ENCODE peak calls at places on chromosome 1, in nine cellular contexts. T, E, B, U, G, Z, D, R and V are unnamed samples.
A peak's percentile ranks its signal among the peaks of the same experiment; 100 is the strongest.

GRCh38 chr1:46582972-46583371 is 21.1 kb downstream of the MKNK1 start:
- DNase-seq in T (no peak), E (no peak), B (no peak), U (no peak), G (no peak), Z (no peak), D (no peak), R (no peak), V (no peak)

GRCh38 chr1:16091296-16091695 is 17.8 kb upstream of the FAM131C start:
- DNase-seq in T (no peak), E (no peak), B (no peak), U (peak; percentile 38), G (no peak), Z (no peak), D (peak; percentile 55), R (no peak), V (no peak)

GRCh38 chr1:4587721-4588120 is 66.7 kb upstream of the AJAP1 start:
- DNase-seq in T (no peak), E (no peak), B (no peak), U (no peak), G (no peak), Z (no peak), D (no peak), R (no peak), V (no peak)

GRCh38 chr1:24100945-24101737 is 10.8 kb downstream of the MYOM3 start:
- DNase-seq in T (no peak), E (no peak), B (no peak), U (no peak), G (no peak), Z (no peak), D (no peak), R (no peak), V (no peak)

GRCh38 chr1:151516031-151516511 is 4.9 kb downstream of the CGN start:
- DNase-seq in T (no peak), E (no peak), B (no peak), U (no peak), G (no peak), Z (no peak), D (peak; percentile 89), R (no peak), V (no peak)

GRCh38 chr1:10901091-10901893 is 104.8 kb upstream of the CASZ1 start:
- DNase-seq in T (no peak), E (no peak), B (peak; percentile 12), U (peak; percentile 54), G (no peak), Z (no peak), D (peak; percentile 75), R (no peak), V (no peak)

GRCh38 chr1:101284021-101284420 is 47.2 kb downstream of the S1PR1 start:
- DNase-seq in T (no peak), E (no peak), B (no peak), U (no peak), G (no peak), Z (no peak), D (peak; percentile 36), R (no peak), V (no peak)

GRCh38 chr1:44689447-44689765 is 14.9 kb downstream of the ARMH1 start:
- DNase-seq in T (no peak), E (no peak), B (no peak), U (no peak), G (no peak), Z (no peak), D (no peak), R (no peak), V (no peak)

GRCh38 chr1:58768971-58769808 is 14.7 kb downstream of the JUN start:
- DNase-seq in T (no peak), E (no peak), B (peak; percentile 77), U (peak; percentile 85), G (no peak), Z (no peak), D (peak; percentile 96), R (peak; percentile 29), V (no peak)

GRCh38 chr1:13666317-13666716 is 33.7 kb upstream of the PRDM2 start:
- DNase-seq in T (no peak), E (peak; percentile 64), B (no peak), U (no peak), G (no peak), Z (no peak), D (no peak), R (peak; percentile 10), V (no peak)

GRCh38 chr1:177172331-177172730 is 1.6 kb downstream of the BRINP2 start:
- DNase-seq in T (no peak), E (no peak), B (no peak), U (no peak), G (no peak), Z (no peak), D (no peak), R (no peak), V (no peak)

GRCh38 chr1:224635356-224635755 is 19.2 kb downstream of the CNIH3 start:
- DNase-seq in T (no peak), E (no peak), B (peak; percentile 80), U (no peak), G (no peak), Z (no peak), D (no peak), R (no peak), V (peak; percentile 49)

GRCh38 chr1:179038528-179039281 is 13.0 kb downstream of the FAM20B start:
- DNase-seq in T (no peak), E (peak; percentile 47), B (peak; percentile 43), U (no peak), G (no peak), Z (no peak), D (no peak), R (no peak), V (no peak)

GRCh38 chr1:171084091-171084490 is 6.6 kb upstream of the FMO3 start:
- DNase-seq in T (no peak), E (no peak), B (no peak), U (no peak), G (no peak), Z (no peak), D (no peak), R (no peak), V (no peak)

GRCh38 chr1:37474697-37475379 is 458 bp downstream of the ZC3H12A start:
- DNase-seq in T (no peak), E (peak; percentile 30), B (peak; percentile 34), U (peak; percentile 35), G (no peak), Z (no peak), D (no peak), R (no peak), V (no peak)

GRCh38 chr1:24203404-24203803 is 16.3 kb upstream of the IFNLR1 start:
- DNase-seq in T (no peak), E (peak; percentile 81), B (no peak), U (peak; percentile 57), G (no peak), Z (no peak), D (no peak), R (peak; percentile 87), V (no peak)

GRCh38 chr1:7579831-7580804 is 191.0 kb upstream of the VAMP3 start:
- DNase-seq in T (no peak), E (no peak), B (no peak), U (no peak), G (no peak), Z (no peak), D (no peak), R (no peak), V (no peak)

GRCh38 chr1:78651247-78651646 is 1.6 kb downstream of the IFI44 start:
- DNase-seq in T (no peak), E (no peak), B (no peak), U (no peak), G (no peak), Z (no peak), D (no peak), R (no peak), V (no peak)

GRCh38 chr1:216559359-216559758 is 136.1 kb upstream of the USH2A start:
- DNase-seq in T (no peak), E (no peak), B (no peak), U (no peak), G (no peak), Z (no peak), D (no peak), R (no peak), V (no peak)

GRCh38 chr1:237007147-237007881 is 3.1 kb upstream of the MT1HL1 start:
- DNase-seq in T (no peak), E (no peak), B (no peak), U (no peak), G (no peak), Z (no peak), D (no peak), R (no peak), V (no peak)

GRCh38 chr1:84892657-84893618 is at the start of gene LPAR3:
- DNase-seq in T (no peak), E (no peak), B (peak; percentile 31), U (no peak), G (no peak), Z (no peak), D (peak; percentile 92), R (no peak), V (no peak)

GRCh38 chr1:2290595-2291510 is 62.7 kb downstream of the SKI start:
- DNase-seq in T (no peak), E (peak; percentile 55), B (peak; percentile 98), U (peak; percentile 74), G (peak; percentile 47), Z (peak; percentile 35), D (no peak), R (peak; percentile 76), V (peak; percentile 98)
- H3K4me3 ChIP-seq in T (no peak overlapping the region), E (no peak overlapping the region), B (peak overlapping the region; percentile 54), U (peak overlapping the region; percentile 24), G (peak overlapping the region; percentile 50), Z (peak overlapping the region; percentile 9), D (no peak overlapping the region), R (peak overlapping the region; percentile 26), V (peak overlapping the region; percentile 26)

GRCh38 chr1:21329209-21329844 is 39.1 kb upstream of the ECE1 start:
- DNase-seq in T (no peak), E (peak; percentile 43), B (no peak), U (peak; percentile 55), G (no peak), Z (no peak), D (peak; percentile 69), R (no peak), V (no peak)
- TF ChIP-seq CTCF in T (no peak), E (no peak), B (no peak), U (no peak), G (no peak), Z (no peak), D (no peak), R (no peak), V (no peak)

GRCh38 chr1:200473698-200474371 is 64.0 kb upstream of the ZNF281 start:
- DNase-seq in T (no peak), E (no peak), B (peak; percentile 57), U (no peak), G (no peak), Z (peak; percentile 38), D (no peak), R (peak; percentile 75), V (no peak)
- H3K4me3 ChIP-seq in T (no peak overlapping the region), E (no peak overlapping the region), B (peak overlapping the region; percentile 4), U (no peak overlapping the region), G (peak overlapping the region; percentile 13), Z (peak overlapping the region; percentile 39), D (no peak overlapping the region), R (peak overlapping the region; percentile 38), V (no peak overlapping the region)

DNA sequence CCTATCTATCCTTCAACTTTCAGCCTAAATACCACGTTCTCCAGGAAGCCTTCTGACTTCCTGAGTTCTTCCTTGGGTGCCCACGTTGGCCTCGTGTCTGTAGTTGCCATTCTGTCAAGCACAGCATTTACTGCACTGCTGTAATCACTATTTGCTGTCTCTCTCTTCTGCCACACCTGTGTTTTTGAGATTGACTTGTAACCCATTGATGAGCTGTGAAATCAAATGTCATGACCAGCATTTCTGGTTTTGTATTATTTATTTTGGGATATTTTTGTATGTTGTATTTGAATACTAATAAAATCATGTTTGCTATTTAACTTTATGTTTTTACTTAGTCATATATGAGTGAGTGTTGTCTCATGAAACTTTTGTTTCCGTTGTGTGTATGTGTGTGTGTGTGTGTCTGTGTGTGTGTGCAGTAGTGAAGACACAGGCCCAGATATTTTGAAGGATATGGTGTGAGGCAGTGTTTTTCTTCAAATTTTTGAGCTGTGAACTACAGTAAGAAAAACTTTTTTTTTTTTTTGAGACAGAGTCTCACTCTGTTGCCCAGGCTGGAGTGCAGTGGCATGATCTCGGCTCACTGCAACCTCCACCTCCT is 126.2 kb upstream of the SERBP1 start:
- DNase-seq in T (no peak), E (no peak), B (no peak), U (no peak), G (no peak), Z (no peak), D (no peak), R (no peak), V (no peak)
- TF ChIP-seq CTCF in T (no peak), E (no peak), B (no peak), U (no peak), G (no peak), Z (no peak), D (no peak), R (no peak), V (no peak)